ENCODE peak calls at places on chromosome 13, in five cellular contexts. One of them, this sample, is unnamed.

GRCh38 chr13:100274942-100275506 is 186.1 kb downstream of the PCCA start:
- DNase-seq in K562: peak; percentile 7
- DNase-seq in HCT116: no peak
- DNase-seq in HepG2: peak; percentile 3
- DNase-seq in GM12878: no peak
- DNase-seq in this sample: no peak

GRCh38 chr13:81957121-81957520 is 1616.2 kb upstream of the SPRY2 start:
- DNase-seq in K562: no peak
- DNase-seq in HCT116: no peak
- DNase-seq in HepG2: peak; percentile 2
- DNase-seq in GM12878: no peak
- DNase-seq in this sample: no peak

GRCh38 chr13:112255550-112256120 is 120.5 kb upstream of the SPACA7 start:
- DNase-seq in K562: no peak
- DNase-seq in HCT116: no peak
- DNase-seq in HepG2: no peak
- DNase-seq in GM12878: no peak
- DNase-seq in this sample: no peak

GRCh38 chr13:78958019-78958418 is 299.1 kb upstream of the OBI1 start:
- DNase-seq in K562: no peak
- DNase-seq in HCT116: no peak
- DNase-seq in HepG2: no peak
- DNase-seq in GM12878: no peak
- DNase-seq in this sample: no peak

GRCh38 chr13:30364876-30365275 is 57.4 kb upstream of the UBE2L5 start:
- DNase-seq in K562: no peak
- DNase-seq in HCT116: no peak
- DNase-seq in HepG2: no peak
- DNase-seq in GM12878: no peak
- DNase-seq in this sample: no peak

GRCh38 chr13:36343766-36344165 is 2.4 kb downstream of the SPART start:
- DNase-seq in K562: no peak
- DNase-seq in HCT116: no peak
- DNase-seq in HepG2: no peak
- DNase-seq in GM12878: no peak
- DNase-seq in this sample: no peak

GRCh38 chr13:55160911-55161310 is 1979.8 kb upstream of the PRR20A start:
- DNase-seq in K562: no peak
- DNase-seq in HCT116: no peak
- DNase-seq in HepG2: no peak
- DNase-seq in GM12878: no peak
- DNase-seq in this sample: no peak

GRCh38 chr13:74017301-74018092 is 116.7 kb downstream of the KLF12 start:
- DNase-seq in K562: no peak
- DNase-seq in HCT116: no peak
- DNase-seq in HepG2: no peak
- DNase-seq in GM12878: no peak
- DNase-seq in this sample: peak; percentile 26

GRCh38 chr13:51818771-51819511 is 15.0 kb upstream of the DHRS12 start:
- DNase-seq in K562: no peak
- DNase-seq in HCT116: no peak
- DNase-seq in HepG2: no peak
- DNase-seq in GM12878: no peak
- DNase-seq in this sample: no peak

GRCh38 chr13:40562975-40563349 is 103.5 kb downstream of the FOXO1 start:
- DNase-seq in K562: no peak
- DNase-seq in HCT116: no peak
- DNase-seq in HepG2: no peak
- DNase-seq in GM12878: no peak
- DNase-seq in this sample: no peak

GRCh38 chr13:55649485-55649884 is 1491.2 kb upstream of the PRR20A start:
- DNase-seq in K562: no peak
- DNase-seq in HCT116: no peak
- DNase-seq in HepG2: no peak
- DNase-seq in GM12878: no peak
- DNase-seq in this sample: no peak

GRCh38 chr13:23899555-23899954 is 2.3 kb upstream of the C1QTNF9B start:
- DNase-seq in K562: no peak
- DNase-seq in HCT116: no peak
- DNase-seq in HepG2: peak; percentile 36
- DNase-seq in GM12878: no peak
- DNase-seq in this sample: peak; percentile 36

GRCh38 chr13:84917252-84917878 is 881.9 kb downstream of the SLITRK6 start:
- DNase-seq in K562: no peak
- DNase-seq in HCT116: no peak
- DNase-seq in HepG2: peak; percentile 8
- DNase-seq in GM12878: no peak
- DNase-seq in this sample: peak; percentile 34

GRCh38 chr13:26300140-26300539 is 46.2 kb downstream of the CDK8 start:
- DNase-seq in K562: no peak
- DNase-seq in HCT116: peak; percentile 19
- DNase-seq in HepG2: no peak
- DNase-seq in GM12878: no peak
- DNase-seq in this sample: no peak

GRCh38 chr13:60134376-60134775 is 29.4 kb downstream of the DIAPH3 start:
- DNase-seq in K562: no peak
- DNase-seq in HCT116: no peak
- DNase-seq in HepG2: no peak
- DNase-seq in GM12878: no peak
- DNase-seq in this sample: no peak

GRCh38 chr13:99693812-99694211 is 192.5 kb downstream of the TM9SF2 start:
- DNase-seq in K562: no peak
- DNase-seq in HCT116: no peak
- DNase-seq in HepG2: no peak
- DNase-seq in GM12878: no peak
- DNase-seq in this sample: no peak

GRCh38 chr13:112450118-112450517 is 74.0 kb downstream of the SPACA7 start:
- DNase-seq in K562: no peak
- DNase-seq in HCT116: no peak
- DNase-seq in HepG2: no peak
- DNase-seq in GM12878: no peak
- DNase-seq in this sample: no peak

GRCh38 chr13:25872871-25873607 is 178.8 kb downstream of the SHISA2 start:
- DNase-seq in K562: no peak
- DNase-seq in HCT116: no peak
- DNase-seq in HepG2: no peak
- DNase-seq in GM12878: no peak
- DNase-seq in this sample: no peak

GRCh38 chr13:32139251-32139650 is 107.7 kb downstream of the FRY start:
- DNase-seq in K562: no peak
- DNase-seq in HCT116: no peak
- DNase-seq in HepG2: peak; percentile 63
- DNase-seq in GM12878: no peak
- DNase-seq in this sample: no peak

GRCh38 chr13:61029064-61029463 is 386.6 kb downstream of the PCDH20 start:
- DNase-seq in K562: no peak
- DNase-seq in HCT116: no peak
- DNase-seq in HepG2: no peak
- DNase-seq in GM12878: no peak
- DNase-seq in this sample: peak; percentile 8

GRCh38 chr13:97459215-97459772 is 25.3 kb downstream of the RAP2A start:
- DNase-seq in K562: no peak
- DNase-seq in HCT116: no peak
- DNase-seq in HepG2: no peak
- DNase-seq in GM12878: peak; percentile 33
- DNase-seq in this sample: no peak

GRCh38 chr13:113671066-113672001 is 4.3 kb downstream of the GRK1 start:
- DNase-seq in K562: no peak
- DNase-seq in HCT116: no peak
- DNase-seq in HepG2: no peak
- DNase-seq in GM12878: no peak
- DNase-seq in this sample: no peak

GRCh38 chr13:26540319-26540718 is 17.2 kb upstream of the WASF3 start:
- DNase-seq in K562: no peak
- DNase-seq in HCT116: no peak
- DNase-seq in HepG2: no peak
- DNase-seq in GM12878: no peak
- DNase-seq in this sample: peak; percentile 37

GRCh38 chr13:99969934-99970760 is 1.4 kb downstream of the ZIC5 start:
- DNase-seq in K562: peak; percentile 76
- DNase-seq in HCT116: peak; percentile 66
- DNase-seq in HepG2: peak; percentile 57
- DNase-seq in GM12878: no peak
- DNase-seq in this sample: no peak

GRCh38 chr13:101623469-101624209 is 171.2 kb downstream of the ITGBL1 start:
- DNase-seq in K562: no peak
- DNase-seq in HCT116: no peak
- DNase-seq in HepG2: peak; percentile 0
- DNase-seq in GM12878: no peak
- DNase-seq in this sample: no peak

GRCh38 chr13:43389573-43389972 is 366.2 kb downstream of the DNAJC15 start:
- DNase-seq in K562: no peak
- DNase-seq in HCT116: no peak
- DNase-seq in HepG2: no peak
- DNase-seq in GM12878: no peak
- DNase-seq in this sample: no peak

GRCh38 chr13:60066206-60066605 is 97.5 kb downstream of the DIAPH3 start:
- DNase-seq in K562: no peak
- DNase-seq in HCT116: no peak
- DNase-seq in HepG2: no peak
- DNase-seq in GM12878: no peak
- DNase-seq in this sample: no peak

GRCh38 chr13:25421602-25422001 is 49.8 kb downstream of the ATP8A2 start:
- DNase-seq in K562: no peak
- DNase-seq in HCT116: no peak
- DNase-seq in HepG2: peak; percentile 21
- DNase-seq in GM12878: no peak
- DNase-seq in this sample: no peak

GRCh38 chr13:40589285-40590109 is 76.9 kb downstream of the FOXO1 start:
- DNase-seq in K562: no peak
- DNase-seq in HCT116: no peak
- DNase-seq in HepG2: peak; percentile 56
- DNase-seq in GM12878: peak; percentile 88
- DNase-seq in this sample: no peak

GRCh38 chr13:37386276-37386675 is 212.3 kb downstream of the POSTN start:
- DNase-seq in K562: no peak
- DNase-seq in HCT116: no peak
- DNase-seq in HepG2: no peak
- DNase-seq in GM12878: no peak
- DNase-seq in this sample: no peak

GRCh38 chr13:59111711-59112110 is 1052.0 kb downstream of the DIAPH3 start:
- DNase-seq in K562: no peak
- DNase-seq in HCT116: no peak
- DNase-seq in HepG2: no peak
- DNase-seq in GM12878: no peak
- DNase-seq in this sample: no peak

GRCh38 chr13:69108486-69108885 is 999.1 kb upstream of the ATXN8OS start:
- DNase-seq in K562: no peak
- DNase-seq in HCT116: no peak
- DNase-seq in HepG2: no peak
- DNase-seq in GM12878: no peak
- DNase-seq in this sample: no peak
- TF ChIP-seq CTCF in K562: no peak
- TF ChIP-seq CTCF in HCT116: no peak
- TF ChIP-seq CTCF in HepG2: no peak
- TF ChIP-seq CTCF in GM12878: no peak
- TF ChIP-seq CTCF in this sample: peak; percentile 29

DNA sequence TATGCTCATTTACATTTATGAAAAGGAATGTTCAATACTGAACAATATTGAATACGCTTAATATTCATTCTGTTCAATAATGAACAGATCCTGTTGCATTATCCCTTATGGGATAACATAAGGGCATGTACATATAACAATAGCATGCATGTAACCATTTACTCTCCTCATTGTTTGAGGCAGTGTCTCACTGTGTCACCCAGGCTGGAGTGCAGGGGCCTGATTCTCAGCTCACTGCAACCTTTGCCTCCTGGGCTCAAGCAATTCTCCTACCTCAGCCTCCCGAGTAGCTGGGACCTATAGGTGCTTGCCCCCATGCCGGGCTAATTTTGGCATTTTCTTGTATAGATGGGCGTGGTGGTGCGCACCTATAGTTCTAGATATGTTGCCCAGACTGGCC is 4.8 kb upstream of the DGKH start:
- DNase-seq in K562: no peak
- DNase-seq in HCT116: no peak
- DNase-seq in HepG2: no peak
- DNase-seq in GM12878: no peak
- DNase-seq in this sample: no peak
- H3K4me1 ChIP-seq in K562: peaks cover 27% of the 10 kb centered on the region
- H3K4me1 ChIP-seq in HCT116: peaks cover 12% of the 10 kb centered on the region
- H3K4me1 ChIP-seq in HepG2: peaks cover 19% of the 10 kb centered on the region
- H3K4me1 ChIP-seq in GM12878: no peaks in the 10 kb centered on the region
- H3K4me1 ChIP-seq in this sample: peaks cover 17% of the 10 kb centered on the region

GRCh38 chr13:50131998-50132936 is 117.0 kb downstream of the KCNRG start:
- DNase-seq in K562: no peak
- DNase-seq in HCT116: no peak
- DNase-seq in HepG2: no peak
- DNase-seq in GM12878: no peak
- DNase-seq in this sample: no peak

GRCh38 chr13:50128406-50129048 is 113.3 kb downstream of the KCNRG start:
- DNase-seq in K562: no peak
- DNase-seq in HCT116: no peak
- DNase-seq in HepG2: no peak
- DNase-seq in GM12878: no peak
- DNase-seq in this sample: no peak

GRCh38 chr13:50130686-50131051 is 115.4 kb downstream of the KCNRG start:
- DNase-seq in K562: no peak
- DNase-seq in HCT116: no peak
- DNase-seq in HepG2: no peak
- DNase-seq in GM12878: no peak
- DNase-seq in this sample: peak; percentile 75

GRCh38 chr13:50129065-50129922 is 114.0 kb downstream of the KCNRG start:
- DNase-seq in K562: no peak
- DNase-seq in HCT116: no peak
- DNase-seq in HepG2: no peak
- DNase-seq in GM12878: no peak
- DNase-seq in this sample: no peak

DNA sequence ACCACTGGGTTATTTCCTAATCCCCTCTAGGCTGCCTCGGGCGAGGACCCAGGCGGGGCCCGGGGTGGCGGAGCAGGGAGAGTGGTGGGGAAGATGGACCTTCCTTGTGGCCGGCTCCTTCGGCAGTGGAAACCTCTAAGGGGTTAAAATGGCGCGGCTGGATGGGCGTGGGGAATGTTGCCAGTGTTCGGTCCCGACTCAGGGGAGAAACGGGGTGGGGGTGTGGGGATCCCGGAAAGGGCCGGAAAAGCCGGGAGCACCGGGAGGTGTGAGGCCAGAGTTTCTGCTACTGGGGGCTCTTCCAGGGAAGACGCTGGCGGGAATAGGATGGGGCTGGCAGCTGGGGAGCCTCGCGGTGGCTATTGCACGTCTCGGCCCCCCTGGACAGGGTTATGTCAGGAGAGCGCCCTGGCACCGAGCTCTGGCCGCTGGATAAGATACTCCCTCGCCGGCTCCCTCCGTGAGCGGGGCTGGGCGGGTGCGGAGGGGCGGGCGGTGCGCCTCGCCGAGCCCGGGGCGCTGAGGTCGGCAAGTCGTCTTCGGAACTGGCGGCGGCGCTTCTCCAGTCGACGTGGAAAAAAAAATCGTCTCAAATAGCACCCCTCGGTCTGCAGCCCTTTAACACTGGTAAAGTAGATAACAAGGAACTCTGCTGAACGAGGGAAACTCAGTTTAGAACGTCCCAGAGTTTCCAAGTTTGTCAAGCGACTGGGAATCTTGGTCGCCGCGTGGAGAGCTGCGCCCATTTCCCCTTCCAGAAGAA is 114.9 kb downstream of the KCNRG start:
- DNase-seq in K562: no peak
- DNase-seq in HCT116: no peak
- DNase-seq in HepG2: no peak
- DNase-seq in GM12878: no peak
- DNase-seq in this sample: peak; percentile 77
- TF ChIP-seq ZBTB33 in K562: no peak
- TF ChIP-seq ZBTB33 in HCT116: no peak
- TF ChIP-seq ZBTB33 in HepG2: no peak
- TF ChIP-seq ZBTB33 in GM12878: no peak
- TF ChIP-seq ZBTB33 in this sample: no peak

GRCh38 chr13:45623516-45624090 is 8.1 kb upstream of the ERICH6B start:
- DNase-seq in K562: peak; percentile 12
- DNase-seq in HCT116: peak; percentile 33
- DNase-seq in HepG2: peak; percentile 19
- DNase-seq in GM12878: peak; percentile 21
- DNase-seq in this sample: peak; percentile 39
- TF ChIP-seq CTCF in K562: peak; percentile 41
- TF ChIP-seq CTCF in HCT116: peak; percentile 62
- TF ChIP-seq CTCF in HepG2: peak; percentile 64
- TF ChIP-seq CTCF in GM12878: peak; percentile 51
- TF ChIP-seq CTCF in this sample: peak; percentile 69